ENCODE peak calls at places on chromosomes 12 and 14, in seven cellular contexts. L, P, T, X, K, D and M are unnamed samples.

GRCh38 chr12:93126069-93126474 is 197.0 kb upstream of the EEA1 start:
- DNase-seq in D (no peak), X (no peak), P (no peak), K (peak), L (no peak), T (no peak), M (no peak)

GRCh38 chr12:124909831-124910560 is 4.5 kb downstream of the UBC start:
- DNase-seq in P (no peak), X (no peak), T (peak), L (no peak), D (no peak), K (peak), M (no peak)

GRCh38 chr12:95593266-95593871 is 42.1 kb upstream of the USP44 start:
- DNase-seq in P (no peak), T (no peak), K (no peak), X (peak), D (peak), L (no peak), M (no peak)

GRCh38 chr12:12788675-12789368 is 3.4 kb downstream of the APOLD1 start:
- DNase-seq in T (peak), L (peak), P (peak), D (peak), K (peak), X (peak), M (peak)

GRCh38 chr12:120321382-120322202 is 6.0 kb downstream of the PLA2G1B start:
- DNase-seq in L (no peak), D (no peak), K (no peak), T (no peak), X (peak), P (no peak), M (peak)

GRCh38 chr14:26328766-26329165 is 269.1 kb downstream of the NOVA1 start:
- DNase-seq in D (no peak), X (no peak), T (no peak), K (no peak), L (no peak), P (no peak), M (no peak)

GRCh38 chr12:77062846-77063461 is 2.4 kb downstream of the E2F7 start:
- DNase-seq in K (peak), L (no peak), P (no peak), X (peak), T (peak), D (no peak), M (peak)

GRCh38 chr12:17470460-17470859 is 619.5 kb downstream of the RERGL start:
- DNase-seq in D (no peak), K (no peak), L (no peak), P (no peak), T (no peak), X (no peak), M (no peak)

GRCh38 chr12:53461059-53461458 is 9.2 kb downstream of the PCBP2 start:
- DNase-seq in K (no peak), D (no peak), L (no peak), T (no peak), X (no peak), P (no peak), M (no peak)

GRCh38 chr12:7207866-7208612 is 18.6 kb downstream of the PEX5 start:
- DNase-seq in X (peak), D (no peak), T (no peak), K (no peak), L (no peak), P (no peak), M (no peak)

GRCh38 chr12:42583017-42583416 is 6.5 kb downstream of the PRICKLE1 start:
- DNase-seq in D (no peak), L (no peak), X (no peak), P (no peak), K (no peak), T (no peak), M (no peak)

GRCh38 chr12:57889541-57889989 is 43.0 kb upstream of the CTDSP2 start:
- DNase-seq in L (no peak), T (peak), K (no peak), P (no peak), X (peak), D (no peak), M (no peak)

GRCh38 chr12:116434155-116435065 is 124.8 kb upstream of the MAP1LC3B2 start:
- DNase-seq in T (peak), K (peak), L (peak), X (peak), D (no peak), P (no peak), M (peak)

GRCh38 chr14:104287301-104288009 is 149.1 kb downstream of the KIF26A start:
- DNase-seq in L (no peak), D (no peak), K (no peak), X (no peak), T (no peak), P (no peak), M (no peak)

GRCh38 chr14:55756563-55756962 is 176.6 kb downstream of the KTN1 start:
- DNase-seq in D (no peak), T (no peak), K (no peak), L (no peak), P (no peak), X (no peak), M (no peak)

GRCh38 chr12:28258998-28259397 is 68.7 kb downstream of the CCDC91 start:
- DNase-seq in T (peak), X (no peak), P (no peak), D (no peak), K (no peak), L (no peak), M (no peak)

GRCh38 chr12:132286912-132287311 is 42.5 kb downstream of the GALNT9 start:
- DNase-seq in D (no peak), L (no peak), X (no peak), K (peak), T (no peak), P (no peak), M (peak)

GRCh38 chr14:104114421-104115130 is 23.8 kb upstream of the KIF26A start:
- DNase-seq in P (no peak), T (no peak), X (no peak), K (no peak), D (no peak), L (peak), M (peak)